ENCODE peak calls at places on chromosomes 3 and 15, in seven cellular contexts. X is HFF-Myc, W is fibroblast of mammary gland, B is hypothalamus, D is OCI-LY7, G is omental fat pad, I is SJSA1. P is an unnamed sample.

GRCh38 chr15:38876621-38877020 is 312.0 kb upstream of the RASGRP1 start:
- DNase-seq in X (no peak), W (no peak), B (no peak), D (no peak), G (no peak), I (no peak), P (no peak)

GRCh38 chr3:33211444-33211843 is 7.2 kb downstream of the SUSD5 start:
- DNase-seq in X (peak), W (peak), B (no peak), D (no peak), G (no peak), I (peak), P (peak)

GRCh38 chr3:36525115-36525711 is 144.9 kb downstream of the STAC start:
- DNase-seq in X (peak), W (peak), B (no peak), D (no peak), G (no peak), I (peak), P (peak)

GRCh38 chr3:44066806-44067205 is 174.9 kb upstream of the TOPAZ1 start:
- DNase-seq in X (no peak), W (no peak), B (no peak), D (no peak), G (no peak), I (no peak), P (no peak)

GRCh38 chr3:184552296-184552695 is 9.3 kb upstream of the EPHB3 start:
- DNase-seq in X (no peak), W (no peak), B (no peak), D (no peak), G (no peak), I (no peak), P (no peak)

GRCh38 chr3:182954553-182954952 is 25.8 kb downstream of the DCUN1D1 start:
- DNase-seq in X (no peak), W (no peak), B (no peak), D (no peak), G (no peak), I (no peak), P (no peak)

GRCh38 chr3:124630994-124631393 is 99.3 kb upstream of the UMPS start:
- DNase-seq in X (no peak), W (no peak), B (no peak), D (no peak), G (no peak), I (no peak), P (no peak)

GRCh38 chr15:68354923-68355322 is 77.0 kb downstream of the ITGA11 start:
- DNase-seq in X (peak), W (peak), B (no peak), D (no peak), G (no peak), I (peak), P (peak)

GRCh38 chr3:127750226-127751031 is 71.9 kb downstream of the MGLL start:
- DNase-seq in X (no peak), W (peak), B (no peak), D (peak), G (no peak), I (peak), P (peak)

GRCh38 chr15:22839046-22839705 is 710 bp downstream of the NIPA2 start:
- DNase-seq in X (no peak), W (no peak), B (no peak), D (peak), G (no peak), I (peak), P (no peak)

GRCh38 chr15:83784975-83785374 is 131.1 kb downstream of the ADAMTSL3 start:
- DNase-seq in X (no peak), W (peak), B (no peak), D (no peak), G (no peak), I (no peak), P (no peak)

GRCh38 chr3:135456182-135456790 is 509.2 kb upstream of the PPP2R3A start:
- DNase-seq in X (no peak), W (no peak), B (no peak), D (no peak), G (no peak), I (no peak), P (no peak)

GRCh38 chr3:44446929-44447328 is 30.5 kb downstream of the ZNF445 start:
- DNase-seq in X (no peak), W (no peak), B (no peak), D (no peak), G (no peak), I (no peak), P (no peak)

GRCh38 chr3:197501879-197502620 is 53.7 kb downstream of the BDH1 start:
- DNase-seq in X (no peak), W (peak), B (peak), D (peak), G (no peak), I (peak), P (no peak)

GRCh38 chr3:190122198-190122771 is 1.6 kb upstream of the P3H2 start:
- DNase-seq in X (no peak), W (peak), B (no peak), D (no peak), G (no peak), I (peak), P (no peak)

GRCh38 chr3:79670178-79670577 is 97.6 kb downstream of the ROBO1 start:
- DNase-seq in X (no peak), W (no peak), B (no peak), D (no peak), G (no peak), I (no peak), P (no peak)

GRCh38 chr3:137582484-137582883 is 181.6 kb upstream of the SOX14 start:
- DNase-seq in X (no peak), W (no peak), B (no peak), D (no peak), G (no peak), I (no peak), P (no peak)

GRCh38 chr15:76274226-76274625 is 37.0 kb downstream of the ETFA start:
- DNase-seq in X (no peak), W (peak), B (no peak), D (no peak), G (no peak), I (no peak), P (no peak)

GRCh38 chr15:33292718-33293307 is 18.0 kb upstream of the RYR3 start:
- DNase-seq in X (peak), W (peak), B (no peak), D (peak), G (no peak), I (peak), P (no peak)

GRCh38 chr15:41603941-41604660 is 45.1 kb downstream of the TYRO3 start:
- DNase-seq in X (no peak), W (peak), B (peak), D (peak), G (no peak), I (peak), P (peak)

P was measured in H54.